ENCODE peak calls at places on chromosomes 13 and 19, in six cellular contexts. Q is tibial artery, A is lower lobe of right lung, F is fibroblast of mammary gland, E is PC-3, J is PC-9. O is an unnamed sample.

GRCh38 chr19:20840371-20840770 is 64.3 kb downstream of the ZNF66 start:
- DNase-seq in Q (no peak), A (no peak), F (no peak), E (peak), J (peak), O (no peak)

GRCh38 chr13:113414335-113414734 is 39.0 kb downstream of the ADPRHL1 start:
- DNase-seq in Q (no peak), A (no peak), F (no peak), E (no peak), J (no peak), O (no peak)

GRCh38 chr19:12769689-12770088 is 5.7 kb downstream of the HOOK2 start:
- DNase-seq in Q (no peak), A (peak), F (no peak), E (no peak), J (no peak), O (no peak)

GRCh38 chr13:29674532-29674931 is 79.0 kb upstream of the SLC7A1 start:
- DNase-seq in Q (no peak), A (no peak), F (peak), E (peak), J (no peak), O (peak)

GRCh38 chr13:94280357-94280756 is 199.1 kb downstream of the DCT start:
- DNase-seq in Q (no peak), A (no peak), F (no peak), E (no peak), J (no peak), O (no peak)

GRCh38 chr19:44587863-44588752 is 25.3 kb upstream of the IGSF23 start:
- DNase-seq in Q (no peak), A (no peak), F (peak), E (peak), J (peak), O (peak)

GRCh38 chr13:29497137-29497654 is 98.3 kb downstream of the SLC7A1 start:
- DNase-seq in Q (no peak), A (no peak), F (peak), E (no peak), J (no peak), O (peak)

GRCh38 chr13:73996569-73996968 is 137.6 kb downstream of the KLF12 start:
- DNase-seq in Q (no peak), A (no peak), F (no peak), E (no peak), J (no peak), O (no peak)

GRCh38 chr19:22052644-22053013 is 345 bp downstream of the ZNF257 start:
- DNase-seq in Q (no peak), A (no peak), F (no peak), E (no peak), J (no peak), O (no peak)

GRCh38 chr19:44925114-44925891 is 10.9 kb downstream of the APOC1 start:
- DNase-seq in Q (peak), A (peak), F (peak), E (no peak), J (peak), O (peak)

GRCh38 chr19:48836089-48837017 is at the start of gene HSD17B14:
- DNase-seq in Q (peak), A (no peak), F (peak), E (peak), J (peak), O (peak)

GRCh38 chr13:99985243-99985874 is 3.8 kb downstream of the ZIC2 start:
- DNase-seq in Q (no peak), A (no peak), F (no peak), E (no peak), J (no peak), O (no peak)

GRCh38 chr13:33352023-33352422 is 66.5 kb upstream of the STARD13 start:
- DNase-seq in Q (no peak), A (no peak), F (no peak), E (no peak), J (no peak), O (no peak)

GRCh38 chr13:48009298-48009697 is 8.2 kb upstream of the SUCLA2 start:
- DNase-seq in Q (no peak), A (no peak), F (peak), E (peak), J (peak), O (peak)

GRCh38 chr19:38194061-38194701 is 29.8 kb downstream of the DPF1 start:
- DNase-seq in Q (no peak), A (no peak), F (no peak), E (peak), J (no peak), O (no peak)

GRCh38 chr13:74675185-74675584 is 541.0 kb upstream of the KLF12 start:
- DNase-seq in Q (no peak), A (no peak), F (peak), E (no peak), J (no peak), O (peak)

GRCh38 chr13:107202371-107203023 is 634.6 kb upstream of the ARGLU1 start:
- DNase-seq in Q (no peak), A (no peak), F (peak), E (peak), J (no peak), O (peak)

GRCh38 chr19:24141612-24142011 is 54.6 kb downstream of the ZNF254 start:
- DNase-seq in Q (no peak), A (no peak), F (no peak), E (no peak), J (no peak), O (no peak)

GRCh38 chr19:51607077-51607476 is 23.1 kb downstream of the SIGLEC5 start:
- DNase-seq in Q (no peak), A (no peak), F (no peak), E (no peak), J (no peak), O (no peak)

GRCh38 chr19:51712461-51713081 is 11.2 kb downstream of the HAS1 start:
- DNase-seq in Q (no peak), A (no peak), F (peak), E (peak), J (peak), O (peak)

GRCh38 chr19:39409886-39410619 is 2.4 kb upstream of the PLEKHG2 start:
- DNase-seq in Q (peak), A (peak), F (peak), E (no peak), J (no peak), O (peak)

GRCh38 chr13:39607876-39608275 is 4.9 kb upstream of the LHFPL6 start:
- DNase-seq in Q (no peak), A (no peak), F (no peak), E (no peak), J (no peak), O (no peak)

GRCh38 chr13:113090806-113091205 is 14.8 kb upstream of the F7 start:
- DNase-seq in Q (no peak), A (no peak), F (no peak), E (no peak), J (no peak), O (no peak)

GRCh38 chr13:98260357-98261164 is 83.5 kb upstream of the RNF113B start:
- DNase-seq in Q (no peak), A (no peak), F (peak), E (no peak), J (no peak), O (no peak)

GRCh38 chr13:27339299-27339698 is 68.7 kb downstream of the RASL11A start:
- DNase-seq in Q (peak), A (no peak), F (peak), E (peak), J (no peak), O (peak)
- TF ChIP-seq CTCF in Q (peak), A (peak), F (peak), E (peak), J (peak), O (peak)

DNA sequence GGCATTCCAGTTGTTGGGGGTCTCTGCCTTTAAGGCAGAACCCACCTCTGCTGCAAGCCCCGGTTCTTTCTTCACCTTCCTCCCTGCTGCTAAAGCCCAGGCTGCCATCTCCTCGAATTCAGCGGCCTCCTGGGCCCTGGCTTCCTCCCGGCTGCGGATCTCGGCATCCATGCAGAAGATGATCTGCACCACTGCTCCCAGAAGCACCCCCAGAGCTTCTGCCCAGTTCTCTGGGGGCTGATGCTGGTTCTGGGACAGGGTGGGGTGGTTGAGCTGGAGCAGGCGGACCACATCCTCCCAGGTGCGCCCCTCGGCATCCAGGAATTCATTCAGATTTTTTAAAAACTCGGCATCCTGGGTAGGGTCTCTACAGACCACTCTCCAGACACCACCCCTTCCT is 987 bp downstream of the PNMA8A start:
- DNase-seq in Q (peak), A (no peak), F (no peak), E (no peak), J (no peak), O (no peak)
- H3K4me3 ChIP-seq in Q (no peak), A (no peak), F (no peak), E (no peak), J (no peak), O (no peak)

GRCh38 chr19:3534375-3535234 is 4.4 kb upstream of the TEKTIP1 start:
- DNase-seq in Q (no peak), A (no peak), F (no peak), E (no peak), J (no peak), O (no peak)
- TF ChIP-seq CTCF in Q (no peak), A (no peak), F (no peak), E (no peak), J (no peak), O (no peak)

DNA sequence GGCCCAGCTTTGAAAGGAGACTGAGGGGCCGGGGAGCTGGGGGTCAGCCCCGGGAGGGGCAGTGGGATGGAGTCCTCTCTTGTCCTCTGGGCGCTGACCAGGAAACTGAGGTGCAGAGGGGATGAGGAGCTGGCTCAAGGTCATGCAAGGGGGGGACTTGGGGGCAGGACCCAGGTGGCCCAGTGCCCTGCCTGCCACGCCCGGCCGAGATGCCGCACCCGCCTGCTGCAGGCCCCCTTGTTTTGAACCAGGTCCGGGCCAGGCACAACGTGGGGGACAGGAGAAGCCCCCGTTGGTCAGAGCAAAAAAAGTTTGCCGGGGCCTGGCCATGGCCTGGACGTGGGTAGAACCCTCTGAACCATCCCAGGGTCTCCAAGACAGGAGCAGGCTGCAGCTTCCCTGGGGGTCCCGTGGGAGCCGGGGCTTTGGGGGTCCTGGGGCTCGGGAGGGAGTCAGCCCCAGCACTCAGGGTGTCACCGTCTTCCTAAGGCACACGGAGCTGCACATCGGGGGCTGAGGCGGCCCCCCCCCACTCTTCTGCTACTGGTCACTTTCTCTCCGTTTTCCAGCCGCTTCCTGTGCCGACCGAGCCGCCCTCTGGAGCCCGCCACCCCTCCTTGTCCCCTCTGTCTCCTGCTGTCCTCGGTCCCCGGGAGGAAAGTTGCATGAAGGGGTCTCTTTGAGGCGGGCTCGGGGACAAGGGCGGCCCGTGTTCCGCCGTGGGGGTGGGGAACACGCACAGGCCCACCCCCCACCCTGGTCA is 1.4 kb downstream of the EFNA2 start:
- DNase-seq in Q (no peak), A (no peak), F (no peak), E (no peak), J (no peak), O (no peak)
- H3K4me3 ChIP-seq in Q (no peak), A (no peak), F (no peak), E (no peak), J (no peak), O (no peak)

GRCh38 chr19:35987571-35987896 is 7.5 kb upstream of the SDHAF1 start:
- DNase-seq in Q (no peak), A (no peak), F (no peak), E (no peak), J (no peak), O (no peak)
- TF ChIP-seq CTCF in Q (no peak), A (no peak), F (no peak), E (no peak), J (no peak), O (no peak)

DNA sequence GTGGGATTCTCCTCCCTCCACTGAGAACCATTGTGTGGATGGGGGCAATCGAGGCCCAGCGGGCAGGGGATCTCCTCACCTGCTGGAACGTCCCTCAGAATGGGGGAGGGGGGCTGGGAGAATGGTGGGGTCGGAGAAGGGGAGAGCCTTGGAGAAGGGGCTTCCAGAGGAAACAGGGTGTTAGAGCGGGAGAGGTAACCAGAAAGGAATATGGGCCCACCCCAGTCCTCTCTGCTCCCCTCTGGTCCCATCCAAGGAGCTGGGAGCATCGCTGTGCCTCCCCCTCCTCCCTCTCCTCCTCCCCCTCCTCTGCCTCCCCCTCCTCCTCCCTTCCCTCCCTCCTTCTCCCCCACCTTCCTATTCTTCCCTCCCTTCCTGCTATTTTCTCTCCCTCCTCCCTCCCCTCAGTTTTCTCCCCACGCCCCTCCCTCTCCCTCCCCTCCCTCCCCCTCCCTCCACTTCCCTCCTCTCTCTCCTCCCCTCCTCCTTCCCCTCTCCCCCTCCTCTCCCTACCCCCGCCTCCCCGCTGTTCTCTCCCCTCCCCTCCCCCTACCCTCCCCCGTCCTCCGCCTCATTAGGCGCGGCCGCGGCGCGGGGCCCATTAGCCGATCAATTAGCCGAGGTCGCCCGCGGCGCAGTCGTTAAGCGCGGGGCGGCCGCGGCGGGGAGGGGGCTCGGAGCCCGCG is 15.5 kb downstream of the TLE5 start:
- DNase-seq in Q (no peak), A (peak), F (no peak), E (no peak), J (no peak), O (peak)
- H3K4me3 ChIP-seq in Q (peak), A (peak), F (no peak), E (peak), J (no peak), O (peak)

O was measured in fibroblast of villous mesenchyme.